ENCODE peak calls at places on chromosomes 16 and 17, in ten cellular contexts. O is left lung; Z is effector memory CD4-positive, alpha-beta T cell; L is pancreas; X is CD8-positive, alpha-beta memory T cell; K is IMR-90; W is ovary; G is heart left ventricle; J is CD4-positive, CD25-positive, alpha-beta regulatory T cell; Y is HAP-1. I is an unnamed sample. For H3K36me3, the result is how much of the 10 kb centered on the place peaks cover.

GRCh38 chr17:27550974-27551505 is 79.9 kb upstream of the LGALS9 start:
- DNase-seq in O (no peak), Z (no peak), L (no peak), X (no peak), K (no peak), W (no peak), G (no peak), J (no peak), Y (no peak), I (no peak)

GRCh38 chr17:48160177-48160967 is 52.8 kb downstream of the SNX11 start:
- DNase-seq in O (no peak), Z (no peak), L (no peak), X (no peak), K (no peak), W (no peak), G (no peak), J (no peak), Y (no peak), I (no peak)

GRCh38 chr17:40481106-40481505 is 20.3 kb downstream of the TNS4 start:
- DNase-seq in O (no peak), Z (no peak), L (no peak), X (no peak), K (no peak), W (no peak), G (no peak), J (no peak), Y (no peak), I (no peak)

GRCh38 chr17:56136316-56136715 is 17.0 kb upstream of the ANKFN1 start:
- DNase-seq in O (no peak), Z (no peak), L (no peak), X (no peak), K (no peak), W (no peak), G (no peak), J (no peak), Y (no peak), I (no peak)

GRCh38 chr16:87332150-87332549 is 15.0 kb upstream of the C16orf95 start:
- DNase-seq in O (no peak), Z (no peak), L (no peak), X (no peak), K (peak), W (no peak), G (no peak), J (no peak), Y (no peak), I (no peak)

GRCh38 chr17:17001874-17002520 is 30.1 kb upstream of the TNFRSF13B start:
- DNase-seq in O (peak), Z (peak), L (peak), X (peak), K (peak), W (peak), G (peak), J (peak), Y (peak), I (peak)

GRCh38 chr16:49560018-49560830 is 186.6 kb downstream of the C16orf78 start:
- DNase-seq in O (no peak), Z (no peak), L (no peak), X (no peak), K (no peak), W (no peak), G (peak), J (no peak), Y (no peak), I (no peak)

GRCh38 chr16:89344846-89345577 is 127.5 kb downstream of the ZNF778 start:
- DNase-seq in O (peak), Z (no peak), L (peak), X (no peak), K (no peak), W (no peak), G (no peak), J (no peak), Y (no peak), I (no peak)

GRCh38 chr17:51085150-51085805 is 35.4 kb downstream of the SPAG9 start:
- DNase-seq in O (no peak), Z (no peak), L (no peak), X (no peak), K (peak), W (no peak), G (no peak), J (no peak), Y (no peak), I (no peak)

GRCh38 chr16:67388591-67388990 is 4.7 kb downstream of the TPPP3 start:
- DNase-seq in O (no peak), Z (no peak), L (no peak), X (no peak), K (no peak), W (no peak), G (no peak), J (no peak), Y (no peak), I (no peak)

GRCh38 chr16:85086347-85087291 is 25.7 kb downstream of the CIBAR2 start:
- DNase-seq in O (peak), Z (peak), L (no peak), X (peak), K (peak), W (peak), G (no peak), J (peak), Y (peak), I (peak)

GRCh38 chr17:59296190-59296589 is 35.3 kb upstream of the YPEL2 start:
- DNase-seq in O (no peak), Z (no peak), L (no peak), X (no peak), K (no peak), W (no peak), G (no peak), J (no peak), Y (no peak), I (no peak)

GRCh38 chr16:89404561-89404960 is 85.8 kb downstream of the ANKRD11 start:
- DNase-seq in O (no peak), Z (no peak), L (no peak), X (no peak), K (no peak), W (no peak), G (no peak), J (no peak), Y (no peak), I (no peak)

GRCh38 chr16:87228363-87228762 is 88.8 kb downstream of the C16orf95 start:
- DNase-seq in O (no peak), Z (no peak), L (no peak), X (no peak), K (no peak), W (no peak), G (no peak), J (no peak), Y (no peak), I (no peak)

GRCh38 chr17:49728425-49728824 is 20.7 kb upstream of the SLC35B1 start:
- DNase-seq in O (no peak), Z (no peak), L (no peak), X (no peak), K (no peak), W (no peak), G (no peak), J (no peak), Y (no peak), I (no peak)

GRCh38 chr17:49727353-49727752 is 19.6 kb upstream of the SLC35B1 start:
- DNase-seq in O (no peak), Z (no peak), L (no peak), X (no peak), K (no peak), W (no peak), G (no peak), J (no peak), Y (no peak), I (no peak)

GRCh38 chr17:49730078-49730786 is 22.5 kb upstream of the SLC35B1 start:
- DNase-seq in O (peak), Z (no peak), L (peak), X (no peak), K (peak), W (peak), G (peak), J (no peak), Y (no peak), I (no peak)

GRCh38 chr17:49730787-49731441 is 23.1 kb upstream of the SLC35B1 start:
- DNase-seq in O (no peak), Z (no peak), L (no peak), X (no peak), K (no peak), W (no peak), G (no peak), J (no peak), Y (no peak), I (no peak)

DNA sequence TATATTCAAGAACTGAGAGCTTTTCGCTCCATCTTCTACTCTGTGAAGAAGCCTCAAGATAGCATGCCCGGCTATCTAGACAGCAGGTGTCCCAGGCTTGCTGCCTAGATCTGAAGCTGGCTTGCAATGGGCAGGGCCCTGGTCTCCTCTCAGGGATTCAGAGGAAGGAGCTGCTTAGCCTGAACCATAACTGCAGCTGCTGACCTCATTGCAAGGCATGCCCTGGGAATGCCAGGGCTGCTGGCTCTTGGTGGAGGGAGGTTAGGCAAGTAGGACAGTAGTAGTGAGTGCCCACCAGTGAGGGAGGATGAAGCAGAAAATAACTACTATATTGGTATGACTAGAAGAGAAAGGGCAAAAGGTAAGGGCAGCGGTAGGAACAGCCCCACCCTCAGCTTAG is 21.3 kb upstream of the SLC35B1 start:
- DNase-seq in O (no peak), Z (no peak), L (no peak), X (no peak), K (no peak), W (no peak), G (no peak), J (no peak), Y (no peak), I (no peak)
- H3K36me3 ChIP-seq in O (under half), Z (half or more), L (under half), X (under half), K (under half), W (under half), G (under half), J (half or more), Y (under half), I (under half)

DNA sequence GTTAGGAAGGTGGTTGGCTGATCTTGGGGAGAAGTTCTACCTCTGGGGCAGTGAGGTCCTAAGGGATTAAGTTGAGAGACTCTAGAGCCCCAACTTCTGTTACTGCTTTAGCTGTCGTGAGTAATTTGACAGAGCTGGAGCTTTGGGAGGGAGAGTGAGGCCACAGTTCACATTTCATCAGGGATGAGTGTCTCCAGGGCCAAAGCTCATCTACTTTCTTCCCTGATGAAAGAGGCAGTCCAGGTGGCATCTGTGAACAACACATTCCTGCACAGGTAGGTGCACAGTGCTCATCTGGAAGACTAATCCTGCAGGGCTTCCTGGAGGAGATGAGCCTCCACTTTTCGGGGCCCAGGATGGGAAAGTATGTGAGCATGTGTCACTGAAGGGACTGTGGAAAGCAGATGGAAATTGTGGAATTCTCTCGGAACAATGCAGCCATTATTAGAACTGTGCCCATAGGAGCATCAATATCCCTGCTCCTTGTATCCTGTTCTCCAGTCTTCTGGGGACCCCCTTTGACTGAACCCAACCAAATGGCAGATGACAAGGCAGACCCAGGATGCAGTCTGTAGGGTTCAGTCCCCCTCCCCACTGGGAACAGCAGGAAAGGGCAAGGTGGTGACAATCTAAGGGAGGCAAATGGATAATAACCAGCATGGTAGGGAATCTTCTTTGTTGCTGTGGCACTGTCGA is 9.0 kb downstream of the DYNLL2 start:
- DNase-seq in O (no peak), Z (no peak), L (no peak), X (no peak), K (no peak), W (no peak), G (no peak), J (no peak), Y (no peak), I (no peak)
- H3K36me3 ChIP-seq in O (under half), Z (half or more), L (under half), X (under half), K (under half), W (under half), G (half or more), J (half or more), Y (half or more), I (under half)

GRCh38 chr16:11719171-11719570 is 23.5 kb downstream of the TXNDC11 start:
- DNase-seq in O (no peak), Z (no peak), L (no peak), X (no peak), K (no peak), W (no peak), G (no peak), J (no peak), Y (peak), I (no peak)

GRCh38 chr16:11725457-11725856 is 17.2 kb downstream of the TXNDC11 start:
- DNase-seq in O (no peak), Z (no peak), L (no peak), X (no peak), K (peak), W (no peak), G (no peak), J (no peak), Y (no peak), I (no peak)

GRCh38 chr16:11722468-11722808 is 20.2 kb downstream of the TXNDC11 start:
- DNase-seq in O (no peak), Z (no peak), L (no peak), X (no peak), K (no peak), W (no peak), G (no peak), J (no peak), Y (no peak), I (no peak)

GRCh38 chr16:11726008-11726407 is 16.6 kb downstream of the TXNDC11 start:
- DNase-seq in O (peak), Z (no peak), L (no peak), X (no peak), K (no peak), W (no peak), G (no peak), J (no peak), Y (no peak), I (no peak)

GRCh38 chr16:11721781-11722467 is 20.7 kb downstream of the TXNDC11 start:
- DNase-seq in O (no peak), Z (no peak), L (no peak), X (no peak), K (no peak), W (no peak), G (no peak), J (no peak), Y (no peak), I (no peak)
- H3K36me3 ChIP-seq in O (under half), Z (half or more), L (under half), X (under half), K (under half), W (under half), G (half or more), J (half or more), Y (under half), I (under half)

GRCh38 chr16:23518435-23518891 is 8.2 kb upstream of the GGA2 start:
- DNase-seq in O (no peak), Z (no peak), L (no peak), X (no peak), K (peak), W (no peak), G (no peak), J (no peak), Y (no peak), I (peak)

GRCh38 chr16:23520500-23520899 is 10.2 kb upstream of the GGA2 start:
- DNase-seq in O (no peak), Z (no peak), L (no peak), X (no peak), K (no peak), W (no peak), G (no peak), J (no peak), Y (no peak), I (no peak)

GRCh38 chr16:23521037-23521743 is 10.9 kb upstream of the GGA2 start:
- DNase-seq in O (no peak), Z (no peak), L (no peak), X (no peak), K (no peak), W (no peak), G (no peak), J (no peak), Y (no peak), I (no peak)

GRCh38 chr16:23521965-23522364 is 11.7 kb upstream of the GGA2 start:
- DNase-seq in O (no peak), Z (no peak), L (no peak), X (no peak), K (no peak), W (no peak), G (no peak), J (no peak), Y (no peak), I (no peak)

DNA sequence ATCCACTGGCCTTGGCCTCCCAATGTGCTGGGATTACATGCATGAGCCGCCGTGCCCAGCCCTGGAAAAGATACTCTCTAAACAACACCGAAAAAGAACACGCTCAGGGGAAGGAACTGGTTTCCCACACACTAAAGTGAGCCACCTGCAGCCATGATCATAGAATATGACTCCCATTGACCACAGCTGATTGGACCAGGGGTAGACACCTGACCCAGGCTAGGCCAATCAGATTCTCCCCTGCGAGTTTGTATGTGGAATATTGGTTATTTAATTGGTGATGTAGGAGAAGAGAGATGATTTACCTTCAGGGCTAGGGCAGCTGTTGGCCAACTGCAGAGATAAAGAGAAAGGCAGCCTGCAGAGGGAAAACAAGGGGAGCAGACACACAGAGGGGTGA is 9.0 kb upstream of the GGA2 start:
- DNase-seq in O (no peak), Z (no peak), L (no peak), X (no peak), K (no peak), W (no peak), G (no peak), J (no peak), Y (no peak), I (no peak)
- H3K36me3 ChIP-seq in O (under half), Z (under half), L (under half), X (under half), K (under half), W (under half), G (under half), J (under half), Y (under half), I (under half)

DNA sequence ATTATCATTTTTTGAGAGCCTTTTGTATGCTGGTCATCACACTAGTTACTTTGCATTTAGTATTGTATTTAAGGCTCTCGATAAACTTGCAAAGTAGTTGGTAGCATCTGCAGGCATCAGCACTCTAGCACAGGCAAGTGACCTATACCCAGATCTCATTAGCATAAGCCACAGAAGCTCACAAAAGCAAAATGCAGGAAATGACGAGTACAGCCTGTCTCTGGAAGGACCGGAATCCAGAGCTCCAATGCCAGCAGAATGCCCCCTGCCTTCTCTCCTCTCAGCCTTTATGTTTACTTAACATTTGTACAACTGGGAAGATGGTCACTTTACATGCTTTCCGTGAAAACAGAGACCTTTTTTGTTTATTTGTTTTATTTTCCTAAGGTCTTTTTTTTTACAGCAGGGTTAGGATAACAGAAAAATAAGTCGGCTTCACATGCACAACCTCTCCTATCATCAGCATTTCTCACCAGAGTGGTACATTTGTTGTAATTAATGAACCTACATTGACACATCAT is 45.4 kb upstream of the MYOCD start:
- DNase-seq in O (no peak), Z (no peak), L (no peak), X (no peak), K (peak), W (no peak), G (no peak), J (no peak), Y (no peak), I (no peak)
- H3K36me3 ChIP-seq in O (under half), Z (under half), L (under half), X (under half), K (under half), W (under half), G (under half), J (under half), Y (under half), I (under half)

GRCh38 chr17:13099079-13099478 is 81.3 kb upstream of the ELAC2 start:
- DNase-seq in O (no peak), Z (no peak), L (no peak), X (no peak), K (no peak), W (no peak), G (no peak), J (no peak), Y (no peak), I (no peak)
- H3K36me3 ChIP-seq in O (under half), Z (under half), L (under half), X (under half), K (under half), W (under half), G (under half), J (under half), Y (under half), I (under half)

DNA sequence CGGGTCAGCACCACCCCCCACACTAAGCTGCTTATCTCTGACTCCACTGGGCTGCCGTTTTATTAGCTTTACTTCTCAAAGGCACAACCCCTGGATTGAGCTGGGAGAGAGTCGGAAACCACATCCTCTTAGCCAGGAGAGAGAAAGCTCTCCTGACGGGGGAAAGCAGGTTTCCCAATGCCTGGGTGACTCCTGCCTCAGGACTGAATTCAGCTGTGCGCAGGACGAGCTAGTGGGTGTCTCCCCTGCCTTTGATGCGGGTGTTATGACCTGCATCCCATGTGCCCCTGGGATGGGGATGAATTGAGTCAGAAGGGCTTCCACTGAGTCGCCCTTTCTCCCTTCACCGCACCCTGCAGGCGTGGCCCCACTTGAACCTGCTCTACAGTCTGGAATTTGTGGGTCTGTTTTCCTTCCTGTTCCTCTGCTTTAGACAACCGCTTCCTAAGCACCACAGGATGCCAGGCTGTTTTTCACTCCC is 819.2 kb upstream of the EEF2KMT start:
- DNase-seq in O (no peak), Z (no peak), L (no peak), X (no peak), K (no peak), W (no peak), G (no peak), J (no peak), Y (no peak), I (no peak)
- H3K36me3 ChIP-seq in O (under half), Z (under half), L (under half), X (under half), K (under half), W (under half), G (under half), J (under half), Y (under half), I (under half)

GRCh38 chr17:7325031-7325528 is 4.1 kb downstream of the NEURL4 start:
- DNase-seq in O (no peak), Z (no peak), L (no peak), X (no peak), K (no peak), W (peak), G (no peak), J (no peak), Y (no peak), I (no peak)
- H3K36me3 ChIP-seq in O (under half), Z (half or more), L (under half), X (under half), K (half or more), W (under half), G (half or more), J (under half), Y (half or more), I (under half)

I was measured in GM06990.